ENCODE peak calls at places on chromosome 15, in five cellular contexts. M is A673, H is fibroblast of lung, A is H9, U is left ventricle myocardium inferior. I is an unnamed sample.

GRCh38 chr15:68372291-68372811 is 59.6 kb downstream of the ITGA11 start:
- DNase-seq in M (no peak), H (peak; percentile 33), A (peak; percentile 80), U (no peak), I (peak; percentile 44)

GRCh38 chr15:58060575-58060974 is 4.9 kb downstream of the ALDH1A2 start:
- DNase-seq in M (no peak), H (no peak), A (no peak), U (no peak), I (no peak)

GRCh38 chr15:75410196-75410595 is 41.3 kb downstream of the SIN3A start:
- DNase-seq in M (no peak), H (no peak), A (no peak), U (no peak), I (no peak)

GRCh38 chr15:96326551-96327154 is 3.8 kb upstream of the NR2F2 start:
- DNase-seq in M (peak; percentile 82), H (peak; percentile 76), A (peak; percentile 53), U (peak; percentile 45), I (peak; percentile 82)

GRCh38 chr15:82231233-82231632 is 31.3 kb downstream of the EFL1 start:
- DNase-seq in M (no peak), H (no peak), A (no peak), U (no peak), I (no peak)

GRCh38 chr15:83208357-83208661 is 686 bp upstream of the HDGFL3 start:
- DNase-seq in M (no peak), H (peak; percentile 29), A (no peak), U (no peak), I (peak; percentile 17)

GRCh38 chr15:86553116-86553515 is 473.4 kb downstream of the AGBL1 start:
- DNase-seq in M (no peak), H (no peak), A (no peak), U (no peak), I (no peak)

GRCh38 chr15:46872591-46872990 is 844.7 kb upstream of the SEMA6D start:
- DNase-seq in M (no peak), H (no peak), A (no peak), U (no peak), I (no peak)

GRCh38 chr15:97547381-97547780 is 413.1 kb upstream of the ARRDC4 start:
- DNase-seq in M (no peak), H (no peak), A (no peak), U (no peak), I (no peak)

GRCh38 chr15:47409601-47410000 is 307.7 kb upstream of the SEMA6D start:
- DNase-seq in M (no peak), H (peak; percentile 78), A (no peak), U (no peak), I (no peak)

GRCh38 chr15:91908401-91908800 is 54.9 kb downstream of the SLCO3A1 start:
- DNase-seq in M (no peak), H (peak; percentile 45), A (no peak), U (no peak), I (peak; percentile 80)

GRCh38 chr15:34437687-34438086 is at the start of gene GOLGA8A:
- DNase-seq in M (peak; percentile 79), H (peak; percentile 80), A (peak; percentile 70), U (peak; percentile 61), I (peak; percentile 85)

GRCh38 chr15:93852761-93853160 is 378.6 kb upstream of the MCTP2 start:
- DNase-seq in M (no peak), H (no peak), A (no peak), U (no peak), I (no peak)

GRCh38 chr15:95252404-95252803 is 1021.0 kb downstream of the MCTP2 start:
- DNase-seq in M (no peak), H (peak; percentile 22), A (no peak), U (no peak), I (peak; percentile 61)

GRCh38 chr15:87209891-87210649 is 1046.5 kb downstream of the NTRK3 start:
- DNase-seq in M (no peak), H (no peak), A (no peak), U (no peak), I (no peak)

GRCh38 chr15:73597036-73597638 is 36.1 kb downstream of the NPTN start:
- DNase-seq in M (no peak), H (no peak), A (no peak), U (no peak), I (no peak)
- H3K4me1 ChIP-seq in M (peaks cover 49% of the 10 kb centered on the region), H (peaks cover 23% of the 10 kb centered on the region), A (peaks cover 18% of the 10 kb centered on the region), U (peaks cover 98% of the 10 kb centered on the region), I (peaks cover 51% of the 10 kb centered on the region)

GRCh38 chr15:39887211-39887610 is 32.9 kb downstream of the GPR176 start:
- DNase-seq in M (no peak), H (no peak), A (peak; percentile 83), U (no peak), I (no peak)
- H3K4me1 ChIP-seq in M (peaks cover 6% of the 10 kb centered on the region), H (peaks cover 5% of the 10 kb centered on the region), A (peaks cover 36% of the 10 kb centered on the region), U (no peaks in the 10 kb centered on the region), I (peaks cover 49% of the 10 kb centered on the region)

GRCh38 chr15:100919481-100920405 is 586 bp downstream of the LRRK1 start:
- DNase-seq in M (peak; percentile 25), H (peak; percentile 15), A (no peak), U (no peak), I (peak; percentile 69)
- H3K4me1 ChIP-seq in M (no peaks in the 10 kb centered on the region), H (no peaks in the 10 kb centered on the region), A (no peaks in the 10 kb centered on the region), U (peaks cover 28% of the 10 kb centered on the region), I (no peaks in the 10 kb centered on the region)

GRCh38 chr15:67130673-67131601 is 65.5 kb downstream of the SMAD3 start:
- DNase-seq in M (no peak), H (no peak), A (no peak), U (no peak), I (peak; percentile 91)

GRCh38 chr15:67130166-67130565 is 64.8 kb downstream of the SMAD3 start:
- DNase-seq in M (no peak), H (no peak), A (no peak), U (no peak), I (no peak)

GRCh38 chr15:67133026-67133425 is 67.6 kb downstream of the SMAD3 start:
- DNase-seq in M (no peak), H (no peak), A (no peak), U (no peak), I (no peak)

GRCh38 chr15:67133738-67134576 is 68.6 kb downstream of the SMAD3 start:
- DNase-seq in M (no peak), H (no peak), A (no peak), U (no peak), I (peak; percentile 57)

DNA sequence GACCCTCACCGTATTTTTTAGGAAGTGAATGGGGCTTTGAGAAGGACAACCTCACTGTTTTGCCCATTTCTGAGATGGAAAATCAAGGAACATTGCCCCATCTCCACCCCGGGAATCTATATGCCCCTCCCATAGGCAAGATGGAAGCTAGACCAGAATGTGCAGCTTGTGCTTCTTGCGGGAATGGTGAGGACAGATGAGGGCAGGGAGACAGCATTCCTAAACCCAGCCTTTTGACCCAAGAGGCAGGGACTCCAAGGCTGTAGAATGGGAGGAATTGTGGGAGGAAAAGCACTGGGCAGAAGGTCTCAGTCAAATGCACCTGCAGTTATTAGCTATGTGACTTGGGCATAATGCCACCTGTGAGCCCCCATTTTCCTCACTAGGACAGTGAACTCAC is 66.9 kb downstream of the SMAD3 start:
- DNase-seq in M (no peak), H (no peak), A (no peak), U (no peak), I (no peak)
- H3K4me1 ChIP-seq in M (peaks cover 17% of the 10 kb centered on the region), H (peaks cover 88% of the 10 kb centered on the region), A (peaks cover 4% of the 10 kb centered on the region), U (peaks cover 83% of the 10 kb centered on the region), I (peaks cover 73% of the 10 kb centered on the region)

GRCh38 chr15:59333401-59334062 is 39.1 kb downstream of the MYO1E start:
- DNase-seq in M (no peak), H (no peak), A (no peak), U (no peak), I (no peak)
- H3K4me1 ChIP-seq in M (no peaks in the 10 kb centered on the region), H (peaks cover 17% of the 10 kb centered on the region), A (peaks cover 11% of the 10 kb centered on the region), U (peaks cover 33% of the 10 kb centered on the region), I (peaks cover 48% of the 10 kb centered on the region)

DNA sequence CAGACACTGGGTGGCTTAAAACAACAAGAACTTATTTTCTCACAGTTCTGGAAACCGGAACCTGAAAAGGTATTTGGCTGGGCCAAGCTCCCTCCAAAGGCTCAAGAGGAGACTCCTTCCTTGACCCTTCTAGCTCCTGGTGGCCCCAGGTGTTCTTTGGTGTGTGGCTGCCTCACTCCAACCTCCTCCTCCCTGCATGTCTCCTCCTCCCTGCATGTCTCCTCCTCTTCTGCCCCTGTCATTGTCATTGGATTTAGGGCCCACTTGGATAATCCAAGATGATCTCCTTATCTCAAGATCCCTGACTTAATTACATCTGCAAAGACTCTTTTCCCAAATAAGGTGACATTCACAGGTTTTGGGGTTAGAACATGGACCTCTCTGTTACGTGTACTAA is 69.8 kb upstream of the MFGE8 start:
- DNase-seq in M (no peak), H (no peak), A (no peak), U (no peak), I (no peak)
- H3K4me1 ChIP-seq in M (no peaks in the 10 kb centered on the region), H (peaks cover 15% of the 10 kb centered on the region), A (peaks cover 6% of the 10 kb centered on the region), U (peaks cover 20% of the 10 kb centered on the region), I (peaks cover 20% of the 10 kb centered on the region)

DNA sequence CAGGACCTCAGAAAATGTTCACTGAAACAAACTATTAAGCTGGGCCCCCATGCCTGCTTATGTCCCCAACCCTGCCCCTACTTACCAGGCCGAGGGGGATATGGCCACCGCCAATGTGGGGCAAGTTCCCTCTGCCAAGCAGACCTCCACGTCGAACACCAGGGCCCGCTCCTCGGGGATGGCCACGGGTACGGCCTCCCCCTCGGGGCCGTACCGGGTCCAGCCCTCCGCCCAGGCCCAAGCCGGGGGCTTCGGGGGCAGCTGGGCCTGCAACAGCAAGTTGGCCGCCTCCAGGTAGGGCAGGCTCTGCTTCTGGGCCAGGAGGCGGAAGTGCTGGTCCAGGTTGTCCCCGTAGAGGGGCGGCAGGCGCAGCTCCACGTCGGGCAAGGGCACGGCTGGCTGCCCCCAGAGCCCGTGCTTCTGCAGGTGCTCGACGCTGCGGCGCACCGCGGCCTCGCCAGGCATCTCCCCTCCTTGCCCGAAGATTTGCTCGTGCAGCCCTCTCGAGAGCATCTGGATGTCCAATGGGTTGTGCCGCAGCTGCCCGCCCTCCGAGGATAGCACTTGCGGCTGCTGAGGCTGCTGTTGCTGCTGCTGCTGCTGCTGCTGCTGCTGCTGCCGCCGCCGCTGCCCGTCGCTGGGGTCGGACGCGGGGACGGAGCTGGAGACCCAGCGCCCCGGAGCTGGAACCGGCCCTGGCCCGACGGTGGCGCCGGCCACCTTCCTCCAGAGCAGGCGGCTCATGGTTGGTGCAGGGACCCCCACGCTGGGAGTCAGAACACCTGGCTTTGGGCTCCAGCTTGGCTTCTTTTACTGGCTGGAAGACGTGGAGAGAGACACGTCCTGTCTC is 1.4 kb downstream of the POLG start:
- DNase-seq in M (no peak), H (no peak), A (no peak), U (no peak), I (no peak)
- H3K4me1 ChIP-seq in M (peaks cover 32% of the 10 kb centered on the region), H (peaks cover 10% of the 10 kb centered on the region), A (no peaks in the 10 kb centered on the region), U (peaks cover 78% of the 10 kb centered on the region), I (peaks cover 47% of the 10 kb centered on the region)